ENCODE peak calls at places on chromosome 13, in seven cellular contexts. One of them, this sample, is unnamed.
A peak's percentile ranks its signal among the peaks of the same experiment; 100 is the strongest.

GRCh38 chr13:75855847-75856246 is 219.7 kb downstream of the LMO7 start:
- DNase-seq in NB4: no peak
- DNase-seq in fibroblast of lung: no peak
- DNase-seq in retinal pigment epithelial cell: no peak
- DNase-seq in epithelial cell of esophagus: peak; percentile 41
- DNase-seq in upper lobe of left lung: no peak
- DNase-seq in bronchial epithelial cell: peak; percentile 47
- DNase-seq in this sample: no peak

GRCh38 chr13:30907167-30907761 is 1.2 kb downstream of the MEDAG start:
- DNase-seq in NB4: no peak
- DNase-seq in fibroblast of lung: peak; percentile 59
- DNase-seq in retinal pigment epithelial cell: no peak
- DNase-seq in epithelial cell of esophagus: peak; percentile 52
- DNase-seq in upper lobe of left lung: no peak
- DNase-seq in bronchial epithelial cell: peak; percentile 57
- DNase-seq in this sample: no peak

GRCh38 chr13:43776680-43777079 is 10.1 kb downstream of the ENOX1 start:
- DNase-seq in NB4: no peak
- DNase-seq in fibroblast of lung: no peak
- DNase-seq in retinal pigment epithelial cell: no peak
- DNase-seq in epithelial cell of esophagus: no peak
- DNase-seq in upper lobe of left lung: no peak
- DNase-seq in bronchial epithelial cell: no peak
- DNase-seq in this sample: no peak

GRCh38 chr13:74816737-74817136 is 665.2 kb downstream of the TBC1D4 start:
- DNase-seq in NB4: no peak
- DNase-seq in fibroblast of lung: no peak
- DNase-seq in retinal pigment epithelial cell: no peak
- DNase-seq in epithelial cell of esophagus: no peak
- DNase-seq in upper lobe of left lung: no peak
- DNase-seq in bronchial epithelial cell: no peak
- DNase-seq in this sample: no peak

GRCh38 chr13:29621401-29621800 is 25.9 kb upstream of the SLC7A1 start:
- DNase-seq in NB4: peak; percentile 13
- DNase-seq in fibroblast of lung: peak; percentile 74
- DNase-seq in retinal pigment epithelial cell: no peak
- DNase-seq in epithelial cell of esophagus: peak; percentile 29
- DNase-seq in upper lobe of left lung: no peak
- DNase-seq in bronchial epithelial cell: peak; percentile 15
- DNase-seq in this sample: no peak

GRCh38 chr13:113023217-113023597 is 54.2 kb downstream of the MCF2L start:
- DNase-seq in NB4: no peak
- DNase-seq in fibroblast of lung: peak; percentile 21
- DNase-seq in retinal pigment epithelial cell: no peak
- DNase-seq in epithelial cell of esophagus: peak; percentile 4
- DNase-seq in upper lobe of left lung: peak; percentile 78
- DNase-seq in bronchial epithelial cell: peak; percentile 31
- DNase-seq in this sample: no peak

GRCh38 chr13:25215253-25215575 is 43.1 kb upstream of the AMER2 start:
- DNase-seq in NB4: no peak
- DNase-seq in fibroblast of lung: no peak
- DNase-seq in retinal pigment epithelial cell: no peak
- DNase-seq in epithelial cell of esophagus: no peak
- DNase-seq in upper lobe of left lung: no peak
- DNase-seq in bronchial epithelial cell: no peak
- DNase-seq in this sample: no peak

GRCh38 chr13:20902438-20903163 is at the start of gene XPO4:
- DNase-seq in NB4: peak; percentile 93
- DNase-seq in fibroblast of lung: peak; percentile 75
- DNase-seq in retinal pigment epithelial cell: no peak
- DNase-seq in epithelial cell of esophagus: peak; percentile 79
- DNase-seq in upper lobe of left lung: peak; percentile 97
- DNase-seq in bronchial epithelial cell: peak; percentile 48
- DNase-seq in this sample: peak; percentile 78

GRCh38 chr13:44437356-44438233 is 64.0 kb downstream of the SERP2 start:
- DNase-seq in NB4: peak; percentile 59
- DNase-seq in fibroblast of lung: peak; percentile 34
- DNase-seq in retinal pigment epithelial cell: no peak
- DNase-seq in epithelial cell of esophagus: peak; percentile 56
- DNase-seq in upper lobe of left lung: no peak
- DNase-seq in bronchial epithelial cell: peak; percentile 73
- DNase-seq in this sample: no peak

GRCh38 chr13:74338341-74338740 is 204.1 kb upstream of the KLF12 start:
- DNase-seq in NB4: no peak
- DNase-seq in fibroblast of lung: no peak
- DNase-seq in retinal pigment epithelial cell: no peak
- DNase-seq in epithelial cell of esophagus: no peak
- DNase-seq in upper lobe of left lung: no peak
- DNase-seq in bronchial epithelial cell: no peak
- DNase-seq in this sample: no peak

GRCh38 chr13:30559274-30559673 is 58.4 kb upstream of the USPL1 start:
- DNase-seq in NB4: no peak
- DNase-seq in fibroblast of lung: no peak
- DNase-seq in retinal pigment epithelial cell: no peak
- DNase-seq in epithelial cell of esophagus: no peak
- DNase-seq in upper lobe of left lung: no peak
- DNase-seq in bronchial epithelial cell: no peak
- DNase-seq in this sample: no peak

GRCh38 chr13:77230560-77230959 is 96.3 kb downstream of the MYCBP2 start:
- DNase-seq in NB4: no peak
- DNase-seq in fibroblast of lung: no peak
- DNase-seq in retinal pigment epithelial cell: no peak
- DNase-seq in epithelial cell of esophagus: no peak
- DNase-seq in upper lobe of left lung: no peak
- DNase-seq in bronchial epithelial cell: no peak
- DNase-seq in this sample: no peak

GRCh38 chr13:74306496-74306895 is 172.3 kb upstream of the KLF12 start:
- DNase-seq in NB4: no peak
- DNase-seq in fibroblast of lung: peak; percentile 40
- DNase-seq in retinal pigment epithelial cell: no peak
- DNase-seq in epithelial cell of esophagus: no peak
- DNase-seq in upper lobe of left lung: no peak
- DNase-seq in bronchial epithelial cell: no peak
- DNase-seq in this sample: no peak

GRCh38 chr13:51674276-51674675 is 90.0 kb downstream of the WDFY2 start:
- DNase-seq in NB4: no peak
- DNase-seq in fibroblast of lung: no peak
- DNase-seq in retinal pigment epithelial cell: no peak
- DNase-seq in epithelial cell of esophagus: peak; percentile 99
- DNase-seq in upper lobe of left lung: no peak
- DNase-seq in bronchial epithelial cell: peak; percentile 95
- DNase-seq in this sample: no peak

GRCh38 chr13:110215606-110216005 is 91.4 kb downstream of the COL4A1 start:
- DNase-seq in NB4: no peak
- DNase-seq in fibroblast of lung: no peak
- DNase-seq in retinal pigment epithelial cell: no peak
- DNase-seq in epithelial cell of esophagus: no peak
- DNase-seq in upper lobe of left lung: no peak
- DNase-seq in bronchial epithelial cell: no peak
- DNase-seq in this sample: no peak

GRCh38 chr13:52845334-52845761 is 3.1 kb downstream of the PCDH8 start:
- DNase-seq in NB4: peak; percentile 9
- DNase-seq in fibroblast of lung: no peak
- DNase-seq in retinal pigment epithelial cell: no peak
- DNase-seq in epithelial cell of esophagus: no peak
- DNase-seq in upper lobe of left lung: no peak
- DNase-seq in bronchial epithelial cell: no peak
- DNase-seq in this sample: no peak

GRCh38 chr13:80388506-80388905 is 47.6 kb upstream of the SPRY2 start:
- DNase-seq in NB4: no peak
- DNase-seq in fibroblast of lung: no peak
- DNase-seq in retinal pigment epithelial cell: no peak
- DNase-seq in epithelial cell of esophagus: no peak
- DNase-seq in upper lobe of left lung: no peak
- DNase-seq in bronchial epithelial cell: no peak
- DNase-seq in this sample: no peak
- TF ChIP-seq CTCF in NB4: no peak
- TF ChIP-seq CTCF in fibroblast of lung: no peak
- TF ChIP-seq CTCF in retinal pigment epithelial cell: no peak
- TF ChIP-seq CTCF in epithelial cell of esophagus: no peak
- TF ChIP-seq CTCF in upper lobe of left lung: no peak
- TF ChIP-seq CTCF in bronchial epithelial cell: no peak
- TF ChIP-seq CTCF in this sample: no peak

GRCh38 chr13:114145256-114145655 is 12.8 kb upstream of the RASA3 start:
- DNase-seq in NB4: no peak
- DNase-seq in fibroblast of lung: no peak
- DNase-seq in retinal pigment epithelial cell: no peak
- DNase-seq in epithelial cell of esophagus: no peak
- DNase-seq in upper lobe of left lung: no peak
- DNase-seq in bronchial epithelial cell: no peak
- DNase-seq in this sample: no peak

GRCh38 chr13:114142640-114143490 is 10.4 kb upstream of the RASA3 start:
- DNase-seq in NB4: peak; percentile 42
- DNase-seq in fibroblast of lung: no peak
- DNase-seq in retinal pigment epithelial cell: no peak
- DNase-seq in epithelial cell of esophagus: peak; percentile 73
- DNase-seq in upper lobe of left lung: no peak
- DNase-seq in bronchial epithelial cell: peak; percentile 82
- DNase-seq in this sample: peak; percentile 56

GRCh38 chr13:114145722-114146121 is 13.3 kb upstream of the RASA3 start:
- DNase-seq in NB4: no peak
- DNase-seq in fibroblast of lung: no peak
- DNase-seq in retinal pigment epithelial cell: no peak
- DNase-seq in epithelial cell of esophagus: no peak
- DNase-seq in upper lobe of left lung: no peak
- DNase-seq in bronchial epithelial cell: no peak
- DNase-seq in this sample: no peak

GRCh38 chr13:114144606-114145244 is 12.3 kb upstream of the RASA3 start:
- DNase-seq in NB4: no peak
- DNase-seq in fibroblast of lung: no peak
- DNase-seq in retinal pigment epithelial cell: no peak
- DNase-seq in epithelial cell of esophagus: no peak
- DNase-seq in upper lobe of left lung: no peak
- DNase-seq in bronchial epithelial cell: no peak
- DNase-seq in this sample: no peak

DNA sequence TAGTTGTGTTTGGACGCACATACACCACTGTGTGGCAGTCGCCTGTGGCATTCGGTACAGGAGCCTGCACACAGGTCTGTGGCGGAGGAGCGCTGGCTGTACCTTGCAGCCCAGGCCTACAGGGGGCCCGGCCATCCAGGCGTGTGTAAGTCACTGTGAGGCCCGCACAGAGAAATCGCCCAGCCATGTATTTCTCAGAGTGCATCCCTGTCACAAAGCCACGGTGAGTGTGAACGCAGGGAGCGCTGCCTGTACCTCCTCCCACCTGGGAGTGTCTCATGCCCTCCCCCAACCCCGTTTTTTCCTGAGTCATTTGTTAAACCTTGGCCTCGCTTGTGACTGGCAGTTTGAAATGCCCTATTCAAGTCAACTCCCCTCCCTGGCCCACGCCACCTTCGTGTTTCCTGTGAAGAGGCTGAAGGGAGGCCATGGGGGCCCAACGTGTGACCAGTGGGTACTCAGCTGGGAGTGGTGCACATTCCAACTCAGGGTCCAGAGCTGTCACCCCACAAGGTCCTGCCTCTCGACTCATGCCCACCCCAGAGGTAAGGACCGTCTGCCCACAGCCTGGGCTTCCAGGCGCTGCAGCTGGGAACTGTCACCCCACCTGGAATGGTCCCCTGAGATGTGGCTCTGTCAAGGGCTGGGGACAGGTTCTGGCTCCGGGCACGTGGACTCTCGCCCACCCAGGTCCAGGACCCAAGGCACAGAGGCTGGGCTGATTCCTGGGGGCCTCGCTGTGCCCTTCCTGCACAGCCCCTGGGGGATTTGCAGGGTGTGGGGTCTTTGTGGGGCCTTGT is 11.6 kb upstream of the RASA3 start:
- DNase-seq in NB4: peak; percentile 38
- DNase-seq in fibroblast of lung: no peak
- DNase-seq in retinal pigment epithelial cell: no peak
- DNase-seq in epithelial cell of esophagus: no peak
- DNase-seq in upper lobe of left lung: no peak
- DNase-seq in bronchial epithelial cell: no peak
- DNase-seq in this sample: no peak
- TF ChIP-seq CTCF in NB4: peak; percentile 18
- TF ChIP-seq CTCF in fibroblast of lung: no peak
- TF ChIP-seq CTCF in retinal pigment epithelial cell: peak; percentile 65
- TF ChIP-seq CTCF in epithelial cell of esophagus: no peak
- TF ChIP-seq CTCF in upper lobe of left lung: no peak
- TF ChIP-seq CTCF in bronchial epithelial cell: peak; percentile 1
- TF ChIP-seq CTCF in this sample: peak; percentile 47

DNA sequence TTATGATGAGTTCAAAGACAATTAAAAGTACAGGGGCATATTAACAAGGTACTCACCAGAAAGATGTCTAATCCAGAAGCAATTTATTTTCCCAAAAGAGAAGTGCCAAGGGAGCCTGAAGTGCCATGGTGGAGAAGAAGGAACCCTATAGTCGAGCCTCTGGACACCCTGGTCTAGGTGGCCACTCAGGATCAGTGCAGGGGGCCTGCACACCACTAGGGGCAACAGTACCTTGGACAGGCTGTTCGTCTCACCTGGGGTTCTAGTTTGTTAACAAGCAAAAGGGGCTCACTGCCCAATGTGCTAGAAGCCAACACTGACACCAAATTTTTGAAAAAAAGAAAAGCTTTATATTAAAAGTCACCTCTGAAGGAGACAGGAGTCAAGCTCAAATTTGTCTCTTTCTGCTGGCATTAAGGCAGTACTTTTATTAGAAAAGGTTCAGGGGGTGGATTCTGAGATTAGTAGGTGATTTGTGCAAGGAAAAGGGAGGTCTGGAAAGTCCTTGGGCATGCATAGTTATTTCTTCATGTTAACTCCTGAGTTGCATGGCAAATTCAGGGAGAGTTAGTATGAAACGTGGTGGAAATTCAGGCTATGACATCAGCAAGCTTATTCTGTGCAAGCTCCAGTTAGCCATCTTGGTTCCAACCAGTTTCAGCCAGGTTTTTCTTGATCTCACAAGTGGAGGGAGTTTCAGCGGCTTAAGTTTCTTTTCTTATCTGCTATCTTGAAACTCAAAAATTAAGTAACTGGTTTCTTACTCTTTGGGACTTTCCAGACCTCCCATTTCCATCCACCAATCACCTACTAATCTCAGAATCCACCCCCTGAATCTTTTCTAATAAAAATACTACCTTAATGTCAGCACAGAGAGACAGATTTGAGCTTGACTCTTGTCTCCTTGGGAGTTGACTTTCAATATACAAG is 884 bp upstream of the CBY2 start:
- DNase-seq in NB4: no peak
- DNase-seq in fibroblast of lung: no peak
- DNase-seq in retinal pigment epithelial cell: no peak
- DNase-seq in epithelial cell of esophagus: no peak
- DNase-seq in upper lobe of left lung: no peak
- DNase-seq in bronchial epithelial cell: no peak
- DNase-seq in this sample: no peak
- TF ChIP-seq CTCF in NB4: peak; percentile 19
- TF ChIP-seq CTCF in fibroblast of lung: no peak
- TF ChIP-seq CTCF in retinal pigment epithelial cell: no peak
- TF ChIP-seq CTCF in epithelial cell of esophagus: no peak
- TF ChIP-seq CTCF in upper lobe of left lung: no peak
- TF ChIP-seq CTCF in bronchial epithelial cell: no peak
- TF ChIP-seq CTCF in this sample: no peak

GRCh38 chr13:59392328-59392727 is 771.4 kb downstream of the DIAPH3 start:
- DNase-seq in NB4: no peak
- DNase-seq in fibroblast of lung: no peak
- DNase-seq in retinal pigment epithelial cell: no peak
- DNase-seq in epithelial cell of esophagus: no peak
- DNase-seq in upper lobe of left lung: no peak
- DNase-seq in bronchial epithelial cell: no peak
- DNase-seq in this sample: no peak

GRCh38 chr13:59394526-59394925 is 769.2 kb downstream of the DIAPH3 start:
- DNase-seq in NB4: no peak
- DNase-seq in fibroblast of lung: no peak
- DNase-seq in retinal pigment epithelial cell: no peak
- DNase-seq in epithelial cell of esophagus: no peak
- DNase-seq in upper lobe of left lung: no peak
- DNase-seq in bronchial epithelial cell: no peak
- DNase-seq in this sample: no peak

GRCh38 chr13:59391696-59392095 is 772.0 kb downstream of the DIAPH3 start:
- DNase-seq in NB4: peak; percentile 82
- DNase-seq in fibroblast of lung: peak; percentile 56
- DNase-seq in retinal pigment epithelial cell: no peak
- DNase-seq in epithelial cell of esophagus: peak; percentile 69
- DNase-seq in upper lobe of left lung: no peak
- DNase-seq in bronchial epithelial cell: peak; percentile 53
- DNase-seq in this sample: no peak
- TF ChIP-seq CTCF in NB4: peak; percentile 93
- TF ChIP-seq CTCF in fibroblast of lung: peak; percentile 92
- TF ChIP-seq CTCF in retinal pigment epithelial cell: peak; percentile 96
- TF ChIP-seq CTCF in epithelial cell of esophagus: peak; percentile 96
- TF ChIP-seq CTCF in upper lobe of left lung: peak; percentile 70
- TF ChIP-seq CTCF in bronchial epithelial cell: peak; percentile 81
- TF ChIP-seq CTCF in this sample: peak; percentile 68

This sample was measured in natural killer cell.